ENCODE peak calls at places on chromosome 1, in nine cellular contexts. G is heart right ventricle; U is CD4-positive, alpha-beta T cell; V is CD8-positive, alpha-beta T cell; X is vagina; E is A549; Z is GM23338; J is mesothelial cell of epicardium; Y is psoas muscle. O is an unnamed sample.

GRCh38 chr1:26338670-26339069 is 15.3 kb downstream of the CRYBG2 start:
- DNase-seq in Z (no peak), U (no peak), E (no peak), G (no peak), X (no peak), J (no peak), Y (no peak), V (no peak), O (no peak)

GRCh38 chr1:33446590-33446989 is 15.7 kb upstream of the PHC2 start:
- DNase-seq in U (no peak), E (no peak), Z (no peak), X (no peak), G (no peak), Y (no peak), J (no peak), V (no peak), O (no peak)

GRCh38 chr1:29761159-29761928 is 525.0 kb downstream of the PTPRU start:
- DNase-seq in Y (no peak), Z (no peak), U (no peak), E (no peak), V (peak), G (no peak), X (peak), J (no peak), O (no peak)

GRCh38 chr1:21763694-21764419 is 19.1 kb downstream of the USP48 start:
- DNase-seq in Z (no peak), Y (no peak), J (no peak), G (no peak), V (no peak), U (no peak), E (no peak), X (no peak), O (no peak)

GRCh38 chr1:247241687-247242086 is 14.2 kb upstream of the VN1R5 start:
- DNase-seq in V (no peak), U (no peak), G (no peak), J (no peak), X (no peak), Z (no peak), Y (no peak), E (no peak), O (no peak)

GRCh38 chr1:234743866-234744581 is 134.0 kb upstream of the IRF2BP2 start:
- DNase-seq in E (no peak), X (no peak), Z (peak), G (no peak), Y (no peak), J (no peak), U (no peak), V (no peak), O (no peak)

GRCh38 chr1:90712153-90712930 is 4.8 kb downstream of the BARHL2 start:
- DNase-seq in X (no peak), V (no peak), G (no peak), J (no peak), Z (peak), U (no peak), E (no peak), Y (no peak), O (no peak)

GRCh38 chr1:86648255-86648654 is 56.1 kb upstream of the SH3GLB1 start:
- DNase-seq in E (no peak), J (no peak), Z (no peak), Y (no peak), G (no peak), U (no peak), X (no peak), V (no peak), O (no peak)

GRCh38 chr1:41041866-41042265 is 20.3 kb upstream of the SLFNL1 start:
- DNase-seq in J (no peak), X (no peak), Z (no peak), U (no peak), E (no peak), G (no peak), V (no peak), Y (no peak), O (no peak)

GRCh38 chr1:33380811-33381210 is 50.1 kb downstream of the PHC2 start:
- DNase-seq in U (no peak), Z (no peak), V (no peak), Y (no peak), X (no peak), G (no peak), J (no peak), E (no peak), O (no peak)

GRCh38 chr1:205907794-205908193 is 35.5 kb downstream of the SLC26A9 start:
- DNase-seq in V (no peak), G (no peak), Y (no peak), E (no peak), J (no peak), U (no peak), X (peak), Z (peak), O (no peak)

GRCh38 chr1:156281281-156282142 is 1.1 kb downstream of the SMG5 start:
- DNase-seq in Y (peak), E (no peak), J (no peak), V (no peak), U (no peak), X (no peak), G (peak), Z (peak), O (no peak)

GRCh38 chr1:234986750-234987414 is 141.8 kb downstream of the TOMM20 start:
- DNase-seq in Z (peak), Y (no peak), J (no peak), V (no peak), G (no peak), E (no peak), X (no peak), U (no peak), O (no peak)

DNA sequence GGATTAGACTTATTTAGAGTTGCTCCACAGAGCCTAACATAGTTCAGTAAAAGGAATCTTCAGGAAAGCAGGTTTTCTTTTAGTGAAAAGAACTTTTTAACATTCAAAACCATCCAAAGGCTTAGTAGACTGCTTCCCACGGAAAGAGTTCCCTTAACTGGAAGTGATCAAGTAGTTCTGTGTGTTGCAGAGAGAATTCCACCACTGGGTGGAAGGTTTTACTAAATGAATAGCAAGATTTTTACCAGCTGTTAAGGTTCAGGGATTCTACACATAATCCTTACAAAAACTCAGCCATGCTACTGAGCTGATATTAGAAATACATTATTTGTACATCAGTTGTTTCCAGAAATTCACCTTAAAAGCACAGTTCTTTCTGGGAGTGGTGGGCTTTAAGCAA is 119.7 kb downstream of the GDAP2 start:
- DNase-seq in G (no peak), V (no peak), X (no peak), J (no peak), U (no peak), E (no peak), Y (no peak), Z (no peak), O (no peak)
- TF ChIP-seq CTCF in G (no peak), V (no peak), X (no peak), J (no peak), U (no peak), E (no peak), Y (no peak), Z (no peak), O (no peak)

GRCh38 chr1:11158291-11158690 is 30.9 kb upstream of the ANGPTL7 start:
- DNase-seq in E (no peak), G (no peak), V (no peak), Y (no peak), Z (no peak), U (no peak), J (no peak), X (no peak), O (no peak)
- TF ChIP-seq CTCF in E (no peak), G (no peak), V (no peak), Y (no peak), Z (no peak), U (no peak), J (no peak), X (no peak), O (no peak)

GRCh38 chr1:209802780-209803152 is 3.2 kb downstream of the IRF6 start:
- DNase-seq in Y (no peak), E (no peak), X (no peak), G (no peak), V (no peak), Z (no peak), U (no peak), J (no peak), O (no peak)

GRCh38 chr1:209802117-209802779 is 3.7 kb downstream of the IRF6 start:
- DNase-seq in V (no peak), J (no peak), E (no peak), U (no peak), Y (no peak), Z (no peak), X (no peak), G (no peak), O (no peak)

GRCh38 chr1:209796733-209797025 is 9.3 kb downstream of the IRF6 start:
- DNase-seq in Y (no peak), X (no peak), U (no peak), J (no peak), E (no peak), V (no peak), G (no peak), Z (no peak), O (no peak)

GRCh38 chr1:209800984-209801834 is 4.7 kb downstream of the IRF6 start:
- DNase-seq in G (no peak), Y (no peak), X (no peak), J (no peak), V (no peak), E (no peak), Z (no peak), U (no peak), O (no peak)

GRCh38 chr1:209797978-209798639 is 7.8 kb downstream of the IRF6 start:
- DNase-seq in J (no peak), X (no peak), E (no peak), V (no peak), Y (no peak), G (no peak), Z (peak), U (no peak), O (no peak)
- TF ChIP-seq CTCF in J (no peak), X (no peak), E (no peak), V (no peak), Y (no peak), G (no peak), Z (peak), U (no peak), O (no peak)

GRCh38 chr1:35192056-35192852 is 691 bp downstream of the SFPQ start:
- DNase-seq in Z (peak), V (peak), G (peak), E (peak), Y (peak), X (no peak), U (peak), J (peak), O (peak)
- TF ChIP-seq CTCF in Z (peak), V (no peak), G (no peak), E (peak), Y (peak), X (no peak), U (no peak), J (no peak), O (no peak)

DNA sequence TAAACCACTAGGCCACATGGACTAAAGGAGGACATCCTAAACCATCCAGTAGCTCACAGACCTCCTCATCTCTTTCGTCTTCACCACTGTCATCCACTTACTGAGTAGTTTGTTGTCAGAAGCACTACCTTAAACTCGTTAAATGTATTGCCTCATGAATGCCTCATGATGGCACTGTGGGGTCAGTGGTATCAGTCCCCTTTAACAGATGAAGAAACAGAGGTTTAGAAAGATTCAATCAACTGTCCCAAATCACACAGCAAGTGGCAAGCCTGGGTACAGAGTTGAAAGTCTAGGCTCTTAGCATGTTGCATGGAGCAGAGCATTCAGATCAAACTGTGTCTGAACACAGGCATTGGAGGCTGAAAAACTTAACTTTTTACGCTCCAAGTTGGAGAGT is 183.6 kb upstream of the KIAA0040 start:
- DNase-seq in V (no peak), E (peak), U (no peak), J (no peak), Z (peak), X (no peak), G (no peak), Y (no peak), O (no peak)
- TF ChIP-seq CTCF in V (no peak), E (peak), U (no peak), J (no peak), Z (peak), X (no peak), G (no peak), Y (no peak), O (no peak)

GRCh38 chr1:84653130-84653680 is 37.1 kb downstream of the SSX2IP start:
- DNase-seq in E (no peak), Z (peak), V (no peak), G (no peak), X (no peak), Y (no peak), J (no peak), U (no peak), O (no peak)
- TF ChIP-seq CTCF in E (no peak), Z (peak), V (no peak), G (no peak), X (no peak), Y (no peak), J (no peak), U (no peak), O (no peak)

GRCh38 chr1:13714851-13715250 is 14.9 kb downstream of the PRDM2 start:
- DNase-seq in V (no peak), G (no peak), X (no peak), Z (peak), J (no peak), U (no peak), E (no peak), Y (no peak), O (no peak)
- TF ChIP-seq CTCF in V (peak), G (no peak), X (no peak), Z (no peak), J (peak), U (no peak), E (no peak), Y (no peak), O (no peak)

DNA sequence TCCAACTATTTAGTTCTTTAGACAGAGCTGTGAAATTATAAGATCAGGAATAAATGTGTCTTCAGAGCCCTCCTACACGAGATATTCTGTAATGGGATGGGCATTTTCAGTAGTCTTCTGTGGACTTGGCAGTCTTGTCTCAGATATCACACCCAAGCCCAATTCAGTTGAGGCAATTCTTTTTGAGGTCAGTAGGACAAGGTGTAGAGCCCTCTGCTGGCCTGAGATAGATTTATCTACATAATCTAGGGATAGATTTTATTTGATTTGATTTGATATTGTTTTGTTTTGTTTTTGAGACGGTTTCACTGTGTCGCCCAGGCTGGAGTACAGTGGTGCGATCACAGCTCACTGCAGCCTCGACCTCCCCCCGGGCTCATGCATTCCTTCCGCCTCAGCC is 77.5 kb downstream of the FMN2 start:
- DNase-seq in Y (no peak), X (no peak), Z (peak), U (no peak), J (no peak), G (no peak), V (no peak), E (peak), O (no peak)
- TF ChIP-seq CTCF in Y (no peak), X (no peak), Z (peak), U (no peak), J (no peak), G (no peak), V (no peak), E (peak), O (no peak)